ENCODE peak calls at places on chromosomes 4 and X, in five cellular contexts. One of them, this sample, is unnamed.

GRCh38 chrX:85429066-85429465 is 49.6 kb upstream of the POF1B start:
- DNase-seq in pancreas: no peak
- DNase-seq in tibial nerve: no peak
- DNase-seq in CD8-positive, alpha-beta memory T cell: no peak
- DNase-seq in astrocyte: no peak
- DNase-seq in this sample: no peak

GRCh38 chrX:101619336-101619735 is 1.5 kb upstream of the ARMCX6 start:
- DNase-seq in tibial nerve: no peak
- DNase-seq in CD8-positive, alpha-beta memory T cell: no peak
- DNase-seq in astrocyte: peak; percentile 39
- DNase-seq in pancreas: no peak
- DNase-seq in this sample: no peak

GRCh38 chrX:123348468-123348867 is 164.4 kb downstream of the GRIA3 start:
- DNase-seq in CD8-positive, alpha-beta memory T cell: no peak
- DNase-seq in pancreas: no peak
- DNase-seq in astrocyte: peak; percentile 46
- DNase-seq in tibial nerve: no peak
- DNase-seq in this sample: no peak

GRCh38 chr4:77052352-77052751 is 23.4 kb downstream of the CCNI start:
- DNase-seq in astrocyte: no peak
- DNase-seq in tibial nerve: no peak
- DNase-seq in CD8-positive, alpha-beta memory T cell: peak; percentile 51
- DNase-seq in pancreas: peak; percentile 48
- DNase-seq in this sample: peak; percentile 66

GRCh38 chr4:28073860-28074555 is 1213.4 kb downstream of the STIM2 start:
- DNase-seq in tibial nerve: no peak
- DNase-seq in pancreas: no peak
- DNase-seq in CD8-positive, alpha-beta memory T cell: no peak
- DNase-seq in astrocyte: no peak
- DNase-seq in this sample: no peak

GRCh38 chr4:3827616-3828492 is 61.7 kb downstream of the ADRA2C start:
- DNase-seq in CD8-positive, alpha-beta memory T cell: no peak
- DNase-seq in pancreas: peak; percentile 91
- DNase-seq in astrocyte: peak; percentile 12
- DNase-seq in tibial nerve: no peak
- DNase-seq in this sample: no peak

GRCh38 chr4:130197946-130198345 is 1102.0 kb downstream of the C4orf33 start:
- DNase-seq in tibial nerve: no peak
- DNase-seq in pancreas: no peak
- DNase-seq in astrocyte: no peak
- DNase-seq in CD8-positive, alpha-beta memory T cell: no peak
- DNase-seq in this sample: no peak

GRCh38 chrX:39470588-39471155 is 627.1 kb downstream of the BCOR start:
- DNase-seq in CD8-positive, alpha-beta memory T cell: no peak
- DNase-seq in astrocyte: peak; percentile 62
- DNase-seq in pancreas: no peak
- DNase-seq in tibial nerve: no peak
- DNase-seq in this sample: no peak

DNA sequence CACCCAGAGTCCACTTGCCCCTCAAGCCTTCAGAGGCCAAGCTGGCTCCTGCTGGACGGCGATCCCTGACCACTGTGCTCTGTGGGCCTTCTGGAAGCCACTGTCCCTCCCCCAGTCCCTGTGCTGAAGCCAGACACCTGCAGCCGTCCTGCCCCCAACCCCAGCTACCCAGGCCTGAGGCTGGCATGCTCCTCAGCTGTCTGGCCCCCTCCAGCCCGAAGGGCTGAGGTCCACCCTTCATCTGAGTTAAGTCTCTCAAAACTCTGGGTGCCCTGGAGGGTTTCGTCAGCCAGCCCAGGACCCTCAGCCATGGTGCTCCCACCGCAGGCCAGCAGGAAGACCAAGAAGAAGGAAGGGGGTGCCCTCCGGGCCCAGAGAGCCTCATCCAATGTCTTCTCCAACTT is 4.0 kb downstream of the MYL5 start:
- DNase-seq in CD8-positive, alpha-beta memory T cell: no peak
- DNase-seq in pancreas: no peak
- DNase-seq in tibial nerve: no peak
- DNase-seq in astrocyte: no peak
- DNase-seq in this sample: no peak
- H3K4me1 ChIP-seq in CD8-positive, alpha-beta memory T cell: peaks cover 12% of the 10 kb centered on the region
- H3K4me1 ChIP-seq in pancreas: no peaks in the 10 kb centered on the region
- H3K4me1 ChIP-seq in tibial nerve: peaks cover 43% of the 10 kb centered on the region
- H3K4me1 ChIP-seq in astrocyte: peaks cover 17% of the 10 kb centered on the region
- H3K4me1 ChIP-seq in this sample: peaks cover 7% of the 10 kb centered on the region

GRCh38 chr4:2793578-2793919 is 664 bp downstream of the SH3BP2 start:
- DNase-seq in CD8-positive, alpha-beta memory T cell: no peak
- DNase-seq in astrocyte: peak; percentile 38
- DNase-seq in pancreas: no peak
- DNase-seq in tibial nerve: peak; percentile 12
- DNase-seq in this sample: no peak

GRCh38 chr4:2792711-2793577 is at the start of gene SH3BP2:
- DNase-seq in CD8-positive, alpha-beta memory T cell: peak; percentile 60
- DNase-seq in tibial nerve: peak; percentile 73
- DNase-seq in pancreas: peak; percentile 83
- DNase-seq in astrocyte: no peak
- DNase-seq in this sample: no peak

GRCh38 chr4:2795558-2796260 is 2.8 kb downstream of the SH3BP2 start:
- DNase-seq in CD8-positive, alpha-beta memory T cell: no peak
- DNase-seq in tibial nerve: peak; percentile 12
- DNase-seq in astrocyte: no peak
- DNase-seq in pancreas: no peak
- DNase-seq in this sample: no peak

GRCh38 chr4:2794707-2795557 is 2.0 kb downstream of the SH3BP2 start:
- DNase-seq in astrocyte: peak; percentile 72
- DNase-seq in CD8-positive, alpha-beta memory T cell: no peak
- DNase-seq in pancreas: peak; percentile 68
- DNase-seq in tibial nerve: peak; percentile 30
- DNase-seq in this sample: no peak

GRCh38 chr4:2793920-2794706 is 1.2 kb downstream of the SH3BP2 start:
- DNase-seq in astrocyte: no peak
- DNase-seq in pancreas: peak; percentile 68
- DNase-seq in CD8-positive, alpha-beta memory T cell: no peak
- DNase-seq in tibial nerve: peak; percentile 16
- DNase-seq in this sample: no peak
- H3K4me1 ChIP-seq in astrocyte: peaks cover 34% of the 10 kb centered on the region
- H3K4me1 ChIP-seq in pancreas: peaks cover 35% of the 10 kb centered on the region
- H3K4me1 ChIP-seq in CD8-positive, alpha-beta memory T cell: peaks cover 39% of the 10 kb centered on the region
- H3K4me1 ChIP-seq in tibial nerve: peaks cover 84% of the 10 kb centered on the region
- H3K4me1 ChIP-seq in this sample: peaks cover 8% of the 10 kb centered on the region

GRCh38 chr4:152661649-152662048 is 18.1 kb downstream of the TMEM154 start:
- DNase-seq in tibial nerve: no peak
- DNase-seq in astrocyte: no peak
- DNase-seq in pancreas: no peak
- DNase-seq in CD8-positive, alpha-beta memory T cell: no peak
- DNase-seq in this sample: no peak

GRCh38 chr4:152659806-152660205 is 20.0 kb downstream of the TMEM154 start:
- DNase-seq in pancreas: no peak
- DNase-seq in tibial nerve: no peak
- DNase-seq in CD8-positive, alpha-beta memory T cell: no peak
- DNase-seq in astrocyte: no peak
- DNase-seq in this sample: no peak

GRCh38 chr4:152663203-152664066 is 16.4 kb downstream of the TMEM154 start:
- DNase-seq in pancreas: no peak
- DNase-seq in CD8-positive, alpha-beta memory T cell: no peak
- DNase-seq in tibial nerve: no peak
- DNase-seq in astrocyte: no peak
- DNase-seq in this sample: no peak

GRCh38 chr4:152657657-152658056 is 22.1 kb downstream of the TMEM154 start:
- DNase-seq in CD8-positive, alpha-beta memory T cell: no peak
- DNase-seq in pancreas: no peak
- DNase-seq in tibial nerve: no peak
- DNase-seq in astrocyte: no peak
- DNase-seq in this sample: no peak

GRCh38 chr4:152660526-152660925 is 19.3 kb downstream of the TMEM154 start:
- DNase-seq in tibial nerve: no peak
- DNase-seq in astrocyte: no peak
- DNase-seq in CD8-positive, alpha-beta memory T cell: no peak
- DNase-seq in pancreas: no peak
- DNase-seq in this sample: no peak
- H3K4me1 ChIP-seq in tibial nerve: no peaks in the 10 kb centered on the region
- H3K4me1 ChIP-seq in astrocyte: no peaks in the 10 kb centered on the region
- H3K4me1 ChIP-seq in CD8-positive, alpha-beta memory T cell: peaks cover 5% of the 10 kb centered on the region
- H3K4me1 ChIP-seq in pancreas: no peaks in the 10 kb centered on the region
- H3K4me1 ChIP-seq in this sample: peaks cover 1% of the 10 kb centered on the region

GRCh38 chr4:185017964-185018772 is at the start of gene HELT:
- DNase-seq in pancreas: no peak
- DNase-seq in CD8-positive, alpha-beta memory T cell: no peak
- DNase-seq in tibial nerve: no peak
- DNase-seq in astrocyte: no peak
- DNase-seq in this sample: no peak
- H3K4me1 ChIP-seq in pancreas: no peaks in the 10 kb centered on the region
- H3K4me1 ChIP-seq in CD8-positive, alpha-beta memory T cell: no peaks in the 10 kb centered on the region
- H3K4me1 ChIP-seq in tibial nerve: peaks cover 65% of the 10 kb centered on the region
- H3K4me1 ChIP-seq in astrocyte: no peaks in the 10 kb centered on the region
- H3K4me1 ChIP-seq in this sample: peaks cover 14% of the 10 kb centered on the region

GRCh38 chr4:181944527-181944926 is 298.7 kb upstream of the TENM3 start:
- DNase-seq in CD8-positive, alpha-beta memory T cell: no peak
- DNase-seq in pancreas: no peak
- DNase-seq in astrocyte: no peak
- DNase-seq in tibial nerve: no peak
- DNase-seq in this sample: no peak
- H3K4me1 ChIP-seq in CD8-positive, alpha-beta memory T cell: no peaks in the 10 kb centered on the region
- H3K4me1 ChIP-seq in pancreas: no peaks in the 10 kb centered on the region
- H3K4me1 ChIP-seq in astrocyte: no peaks in the 10 kb centered on the region
- H3K4me1 ChIP-seq in tibial nerve: no peaks in the 10 kb centered on the region
- H3K4me1 ChIP-seq in this sample: no peaks in the 10 kb centered on the region

DNA sequence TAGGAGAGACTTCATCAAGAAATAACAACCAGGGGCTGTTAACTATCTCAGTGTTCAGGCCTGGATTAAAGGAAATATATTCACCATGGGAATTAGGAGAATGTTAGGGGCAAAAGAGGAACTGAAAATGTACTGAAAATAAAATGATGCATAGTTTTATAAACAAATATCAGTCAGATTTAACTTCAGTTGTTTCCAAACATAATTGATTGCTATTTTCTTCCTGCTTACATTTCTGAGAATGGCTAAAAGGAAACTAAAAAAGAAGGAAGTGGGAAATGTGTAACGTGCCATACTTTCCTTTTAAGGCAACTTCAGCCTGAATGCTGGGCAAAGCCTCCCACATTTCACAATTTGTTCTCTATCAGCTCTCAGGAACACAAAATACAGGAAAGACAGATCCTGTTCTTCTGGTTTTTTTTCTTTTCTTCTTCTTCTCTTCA is 178.1 kb downstream of the MAML3 start:
- DNase-seq in pancreas: peak; percentile 32
- DNase-seq in astrocyte: no peak
- DNase-seq in CD8-positive, alpha-beta memory T cell: no peak
- DNase-seq in tibial nerve: no peak
- DNase-seq in this sample: no peak
- H3K4me1 ChIP-seq in pancreas: peaks cover 22% of the 10 kb centered on the region
- H3K4me1 ChIP-seq in astrocyte: peaks cover 9% of the 10 kb centered on the region
- H3K4me1 ChIP-seq in CD8-positive, alpha-beta memory T cell: no peaks in the 10 kb centered on the region
- H3K4me1 ChIP-seq in tibial nerve: peaks cover 63% of the 10 kb centered on the region
- H3K4me1 ChIP-seq in this sample: no peaks in the 10 kb centered on the region

This sample was measured in iPS DF 6.9.